ENCODE peak calls at places on chromosome 10, in four cellular contexts. One of them, this sample, is unnamed. For H3K4me1, the result is how much of the 10 kb centered on the place peaks cover.

GRCh38 chr10:35208536-35208935 is 81.9 kb downstream of the CREM start:
- DNase-seq in ascending aorta: no peak
- DNase-seq in upper lobe of left lung: no peak
- DNase-seq in testis: no peak
- DNase-seq in this sample: no peak

GRCh38 chr10:132856869-132857524 is 71.0 kb upstream of the NKX6-2 start:
- DNase-seq in ascending aorta: peak
- DNase-seq in upper lobe of left lung: peak
- DNase-seq in testis: no peak
- DNase-seq in this sample: peak

GRCh38 chr10:27742195-27742925 is 3.3 kb downstream of the MKX start:
- DNase-seq in ascending aorta: peak
- DNase-seq in upper lobe of left lung: peak
- DNase-seq in testis: peak
- DNase-seq in this sample: peak

GRCh38 chr10:77898323-77899079 is 28.1 kb downstream of the DLG5 start:
- DNase-seq in ascending aorta: no peak
- DNase-seq in upper lobe of left lung: peak
- DNase-seq in testis: no peak
- DNase-seq in this sample: no peak

GRCh38 chr10:21292763-21293517 is 232.5 kb downstream of the SKIDA1 start:
- DNase-seq in ascending aorta: peak
- DNase-seq in upper lobe of left lung: peak
- DNase-seq in testis: peak
- DNase-seq in this sample: peak

GRCh38 chr10:77012811-77013500 is 624.7 kb downstream of the KCNMA1 start:
- DNase-seq in ascending aorta: peak
- DNase-seq in upper lobe of left lung: no peak
- DNase-seq in testis: no peak
- DNase-seq in this sample: no peak

GRCh38 chr10:4240641-4241197 is 455.7 kb upstream of the KLF6 start:
- DNase-seq in ascending aorta: no peak
- DNase-seq in upper lobe of left lung: no peak
- DNase-seq in testis: no peak
- DNase-seq in this sample: no peak

GRCh38 chr10:70982443-70982842 is 94.1 kb upstream of the PCBD1 start:
- DNase-seq in ascending aorta: no peak
- DNase-seq in upper lobe of left lung: no peak
- DNase-seq in testis: no peak
- DNase-seq in this sample: no peak

GRCh38 chr10:100970914-100971811 is 1.9 kb downstream of the SEMA4G start:
- DNase-seq in ascending aorta: peak
- DNase-seq in upper lobe of left lung: no peak
- DNase-seq in testis: peak
- DNase-seq in this sample: no peak

GRCh38 chr10:75121322-75121721 is 9.9 kb downstream of the SAMD8 start:
- DNase-seq in ascending aorta: no peak
- DNase-seq in upper lobe of left lung: no peak
- DNase-seq in testis: no peak
- DNase-seq in this sample: no peak

DNA sequence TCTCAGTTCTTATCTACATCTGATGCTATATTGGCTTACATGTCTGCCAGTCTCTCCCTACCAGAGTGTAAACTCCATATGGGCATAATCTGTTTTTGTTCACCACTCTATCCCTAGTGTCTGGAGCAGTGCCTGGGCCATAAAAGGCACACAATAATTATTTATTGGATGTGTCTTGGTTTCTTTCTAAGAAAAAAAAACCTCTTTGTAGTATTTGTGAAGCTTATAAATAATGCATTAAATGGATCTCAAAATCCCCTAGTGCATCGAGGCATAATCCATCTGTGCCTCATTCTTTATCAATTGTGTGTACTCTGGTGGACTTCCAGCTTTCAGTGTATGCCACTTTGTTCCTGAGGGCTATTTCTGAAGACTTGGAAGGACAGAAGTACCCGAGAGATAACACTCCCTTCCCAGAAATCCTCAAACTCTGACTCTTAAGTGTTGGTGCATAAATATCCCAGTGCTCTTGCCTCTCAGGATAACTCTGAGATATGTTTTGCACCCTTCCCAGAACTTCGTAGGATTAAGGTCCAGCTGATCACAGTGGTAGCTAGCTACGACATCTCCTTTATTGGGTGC is 255.0 kb upstream of the PHYHIPL start:
- DNase-seq in ascending aorta: no peak
- DNase-seq in upper lobe of left lung: no peak
- DNase-seq in testis: no peak
- DNase-seq in this sample: no peak
- H3K4me1 ChIP-seq in ascending aorta: under half
- H3K4me1 ChIP-seq in upper lobe of left lung: under half
- H3K4me1 ChIP-seq in testis: under half
- H3K4me1 ChIP-seq in this sample: under half

DNA sequence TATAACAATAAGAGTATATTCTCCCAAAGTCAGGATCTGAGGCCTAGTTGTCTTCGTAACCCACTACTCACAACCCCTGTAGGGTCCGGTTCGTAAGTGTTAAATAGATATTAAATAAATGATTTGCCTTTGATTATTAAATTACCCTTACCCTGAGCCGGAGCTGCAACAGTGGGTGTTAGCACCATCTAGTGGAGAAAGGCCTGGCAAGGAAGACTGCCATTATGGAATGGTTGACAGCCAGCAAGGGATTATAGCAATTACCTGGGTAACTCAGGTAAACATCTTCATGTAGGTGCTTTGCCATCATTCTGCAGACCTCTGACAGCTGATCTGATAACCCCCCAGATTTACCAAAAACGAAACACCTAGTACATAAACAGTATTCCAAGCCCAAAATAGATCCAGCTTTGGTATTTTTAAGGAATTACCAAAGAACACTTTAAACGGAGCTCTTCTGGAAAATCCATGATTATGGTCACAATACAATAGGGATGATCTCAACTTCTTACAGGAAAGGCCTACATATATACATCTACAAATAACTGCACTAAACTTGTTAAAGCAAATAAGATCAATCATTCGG is 69.8 kb downstream of the HTR7 start:
- DNase-seq in ascending aorta: no peak
- DNase-seq in upper lobe of left lung: no peak
- DNase-seq in testis: peak
- DNase-seq in this sample: no peak
- TF ChIP-seq CTCF in ascending aorta: peak
- TF ChIP-seq CTCF in upper lobe of left lung: peak
- TF ChIP-seq CTCF in testis: no peak
- TF ChIP-seq CTCF in this sample: peak

GRCh38 chr10:79106251-79106650 is 37.5 kb downstream of the ZMIZ1 start:
- DNase-seq in ascending aorta: no peak
- DNase-seq in upper lobe of left lung: no peak
- DNase-seq in testis: no peak
- DNase-seq in this sample: no peak
- H3K4me1 ChIP-seq in ascending aorta: under half
- H3K4me1 ChIP-seq in upper lobe of left lung: half or more
- H3K4me1 ChIP-seq in testis: under half
- H3K4me1 ChIP-seq in this sample: half or more

GRCh38 chr10:3235996-3236510 is 63.5 kb upstream of the PITRM1 start:
- DNase-seq in ascending aorta: no peak
- DNase-seq in upper lobe of left lung: no peak
- DNase-seq in testis: no peak
- DNase-seq in this sample: no peak

GRCh38 chr10:3236644-3237043 is 64.1 kb upstream of the PITRM1 start:
- DNase-seq in ascending aorta: no peak
- DNase-seq in upper lobe of left lung: no peak
- DNase-seq in testis: no peak
- DNase-seq in this sample: no peak

GRCh38 chr10:3238115-3238871 is 65.7 kb upstream of the PITRM1 start:
- DNase-seq in ascending aorta: no peak
- DNase-seq in upper lobe of left lung: no peak
- DNase-seq in testis: no peak
- DNase-seq in this sample: no peak

GRCh38 chr10:3237055-3237454 is 64.5 kb upstream of the PITRM1 start:
- DNase-seq in ascending aorta: no peak
- DNase-seq in upper lobe of left lung: no peak
- DNase-seq in testis: no peak
- DNase-seq in this sample: no peak

DNA sequence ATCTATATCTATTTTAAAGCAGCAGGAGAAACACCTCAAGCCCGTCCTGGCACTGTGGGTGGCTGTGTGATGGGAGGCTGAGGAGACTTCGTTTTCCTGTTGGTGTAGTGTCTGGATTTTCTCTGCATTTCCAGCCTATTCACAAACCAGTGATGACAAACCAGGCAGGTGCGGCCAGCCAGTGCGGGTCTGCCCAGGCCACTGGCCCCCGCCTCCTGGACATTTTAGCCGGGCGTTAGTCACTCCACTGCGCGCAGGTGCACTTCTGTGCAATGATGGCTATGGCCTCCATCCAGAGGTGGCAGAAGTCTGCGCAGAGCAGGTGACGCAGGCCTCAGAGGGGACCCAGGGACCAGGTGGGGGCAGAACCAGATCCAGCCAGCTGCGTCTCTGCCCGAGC is 64.9 kb upstream of the PITRM1 start:
- DNase-seq in ascending aorta: no peak
- DNase-seq in upper lobe of left lung: no peak
- DNase-seq in testis: no peak
- DNase-seq in this sample: no peak
- TF ChIP-seq CTCF in ascending aorta: no peak
- TF ChIP-seq CTCF in upper lobe of left lung: no peak
- TF ChIP-seq CTCF in testis: no peak
- TF ChIP-seq CTCF in this sample: no peak

DNA sequence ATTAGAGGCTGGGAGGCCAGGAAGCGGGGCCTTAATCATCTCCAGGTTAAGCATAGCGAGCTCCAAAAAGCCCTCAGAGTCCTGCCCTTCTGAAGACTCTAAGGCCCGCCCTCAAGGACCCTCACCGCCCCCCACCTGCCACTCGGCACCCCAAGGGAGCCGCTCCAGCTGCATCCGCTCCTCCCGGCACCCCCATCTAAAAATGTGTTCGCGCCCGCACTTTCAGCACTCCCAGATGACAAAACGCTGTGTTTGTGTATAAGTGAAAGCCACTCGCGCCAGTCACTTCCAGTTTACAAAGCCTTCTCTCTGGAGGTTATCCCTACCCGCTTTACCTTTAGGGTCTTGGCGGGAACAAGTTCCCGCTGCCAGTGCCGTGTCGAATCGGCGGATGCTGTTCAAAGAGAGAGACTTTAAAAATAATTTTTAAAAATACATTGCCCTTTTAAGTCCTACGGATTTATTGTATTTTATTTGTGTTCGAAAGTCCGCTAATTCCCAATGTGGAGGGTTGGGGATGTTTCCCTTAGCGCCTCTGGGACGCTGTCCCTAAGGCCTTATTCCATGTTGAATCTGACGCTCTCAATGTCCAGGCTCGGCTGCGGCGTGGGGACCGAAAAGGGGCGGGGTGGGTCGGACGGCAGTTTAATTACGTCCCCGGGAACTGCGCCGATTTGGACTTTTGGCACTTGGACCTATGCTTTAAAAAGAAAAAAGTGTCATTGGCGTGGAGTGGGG is at the start of the genes DCLRE1A and NHLRC2:
- DNase-seq in ascending aorta: peak
- DNase-seq in upper lobe of left lung: peak
- DNase-seq in testis: peak
- DNase-seq in this sample: peak
- H3K4me1 ChIP-seq in ascending aorta: under half
- H3K4me1 ChIP-seq in upper lobe of left lung: under half
- H3K4me1 ChIP-seq in testis: under half
- H3K4me1 ChIP-seq in this sample: half or more

GRCh38 chr10:98852686-98853085 is 383.0 kb downstream of the HPSE2 start:
- DNase-seq in ascending aorta: no peak
- DNase-seq in upper lobe of left lung: no peak
- DNase-seq in testis: no peak
- DNase-seq in this sample: no peak
- TF ChIP-seq CTCF in ascending aorta: no peak
- TF ChIP-seq CTCF in upper lobe of left lung: no peak
- TF ChIP-seq CTCF in testis: no peak
- TF ChIP-seq CTCF in this sample: no peak